ENCODE peak calls at places on chromosome 16, in six cellular contexts. S is ACHN; J is stimulated activated CD8-positive, alpha-beta memory T cell treated with anti-CD3 and anti-CD28 coated beads, Interleukin-12 subunit alpha, Interleukin-12 subunit beta, amount 100 ng/mL, for 4 hours; E is cardiac muscle cell; O is NCI-H748 treated with DMSO at 0.1 percent for 48 hours; Z is GM19239. T is an unnamed sample.

GRCh38 chr16:13793788-13794461 is 126.0 kb upstream of the ERCC4 start:
- DNase-seq in S (no peak), O (no peak), J (no peak), Z (no peak), E (no peak), T (no peak)

GRCh38 chr16:12511708-12512107 is 292.0 kb downstream of the CPPED1 start:
- DNase-seq in Z (no peak), S (no peak), O (no peak), J (no peak), E (no peak), T (no peak)

GRCh38 chr16:72300892-72301291 is 128.9 kb upstream of the PMFBP1 start:
- DNase-seq in Z (no peak), J (no peak), E (no peak), O (peak), S (no peak), T (no peak)

GRCh38 chr16:83835972-83836566 is 28.3 kb downstream of the HSBP1 start:
- DNase-seq in E (peak), S (peak), Z (no peak), O (peak), J (no peak), T (peak)

GRCh38 chr16:50539822-50540710 is 8.1 kb upstream of the NKD1 start:
- DNase-seq in E (no peak), S (no peak), O (no peak), Z (no peak), J (no peak), T (no peak)

GRCh38 chr16:2966803-2967184 is 2.4 kb upstream of the PAQR4 start:
- DNase-seq in O (no peak), S (no peak), E (peak), Z (no peak), J (no peak), T (no peak)

GRCh38 chr16:82504811-82505210 is 122.0 kb upstream of the CDH13 start:
- DNase-seq in O (no peak), E (no peak), J (no peak), Z (no peak), S (no peak), T (no peak)

GRCh38 chr16:13680021-13680672 is 239.8 kb upstream of the ERCC4 start:
- DNase-seq in S (no peak), O (no peak), J (no peak), E (no peak), Z (no peak), T (no peak)

GRCh38 chr16:67853670-67854069 is 6.2 kb upstream of the CENPT start:
- DNase-seq in S (no peak), O (no peak), J (no peak), Z (no peak), E (no peak), T (no peak)

T was measured in activated CD8-positive, alpha-beta T cell treated with anti-CD3 and anti-CD28 coated beads, Interleukin-2, amount 10 ng/mL, durations not matched to agents 7 days and 5 days.